ENCODE peak calls at places on chromosome X, in six cellular contexts. One of them, this sample, is unnamed.

GRCh38 chrX:115894087-115894486 is 276.5 kb upstream of the AGTR2 start:
- DNase-seq in fibroblast of the conjunctiva: peak
- DNase-seq in pons: peak
- DNase-seq in left ventricle myocardium inferior: no peak
- DNase-seq in anterior cingulate cortex: peak
- DNase-seq in skeletal muscle cell: no peak
- DNase-seq in this sample: no peak

GRCh38 chrX:2697741-2698294 is 6.7 kb downstream of the CD99 start:
- DNase-seq in fibroblast of the conjunctiva: no peak
- DNase-seq in pons: no peak
- DNase-seq in left ventricle myocardium inferior: no peak
- DNase-seq in anterior cingulate cortex: no peak
- DNase-seq in skeletal muscle cell: no peak
- DNase-seq in this sample: no peak

GRCh38 chrX:118554511-118554910 is 58.9 kb downstream of the DOCK11 start:
- DNase-seq in fibroblast of the conjunctiva: no peak
- DNase-seq in pons: no peak
- DNase-seq in left ventricle myocardium inferior: no peak
- DNase-seq in anterior cingulate cortex: no peak
- DNase-seq in skeletal muscle cell: no peak
- DNase-seq in this sample: no peak

GRCh38 chrX:153774576-153775292 is 6.1 kb upstream of the SRPK3 start:
- DNase-seq in fibroblast of the conjunctiva: no peak
- DNase-seq in pons: no peak
- DNase-seq in left ventricle myocardium inferior: peak
- DNase-seq in anterior cingulate cortex: no peak
- DNase-seq in skeletal muscle cell: no peak
- DNase-seq in this sample: peak

GRCh38 chrX:20530319-20530979 is 263.7 kb upstream of the RPS6KA3 start:
- DNase-seq in fibroblast of the conjunctiva: peak
- DNase-seq in pons: peak
- DNase-seq in left ventricle myocardium inferior: no peak
- DNase-seq in anterior cingulate cortex: no peak
- DNase-seq in skeletal muscle cell: no peak
- DNase-seq in this sample: peak

GRCh38 chrX:43958529-43958928 is 14.7 kb downstream of the NDP start:
- DNase-seq in fibroblast of the conjunctiva: peak
- DNase-seq in pons: peak
- DNase-seq in left ventricle myocardium inferior: no peak
- DNase-seq in anterior cingulate cortex: peak
- DNase-seq in skeletal muscle cell: peak
- DNase-seq in this sample: no peak

GRCh38 chrX:11908371-11908770 is 150.3 kb downstream of the MSL3 start:
- DNase-seq in fibroblast of the conjunctiva: no peak
- DNase-seq in pons: no peak
- DNase-seq in left ventricle myocardium inferior: no peak
- DNase-seq in anterior cingulate cortex: no peak
- DNase-seq in skeletal muscle cell: no peak
- DNase-seq in this sample: no peak

GRCh38 chrX:28223469-28223868 is 242.2 kb upstream of the DCAF8L1 start:
- DNase-seq in fibroblast of the conjunctiva: no peak
- DNase-seq in pons: no peak
- DNase-seq in left ventricle myocardium inferior: no peak
- DNase-seq in anterior cingulate cortex: no peak
- DNase-seq in skeletal muscle cell: no peak
- DNase-seq in this sample: no peak

GRCh38 chrX:17654116-17654515 is 83.2 kb upstream of the SCML1 start:
- DNase-seq in fibroblast of the conjunctiva: no peak
- DNase-seq in pons: no peak
- DNase-seq in left ventricle myocardium inferior: no peak
- DNase-seq in anterior cingulate cortex: no peak
- DNase-seq in skeletal muscle cell: no peak
- DNase-seq in this sample: no peak

GRCh38 chrX:152923599-152923998 is 25.7 kb downstream of the ZNF185 start:
- DNase-seq in fibroblast of the conjunctiva: no peak
- DNase-seq in pons: no peak
- DNase-seq in left ventricle myocardium inferior: no peak
- DNase-seq in anterior cingulate cortex: no peak
- DNase-seq in skeletal muscle cell: no peak
- DNase-seq in this sample: no peak

GRCh38 chrX:83077606-83078005 is 430.5 kb upstream of the POU3F4 start:
- DNase-seq in fibroblast of the conjunctiva: no peak
- DNase-seq in pons: peak
- DNase-seq in left ventricle myocardium inferior: no peak
- DNase-seq in anterior cingulate cortex: peak
- DNase-seq in skeletal muscle cell: no peak
- DNase-seq in this sample: no peak

GRCh38 chrX:9151772-9152307 is 117.9 kb upstream of the FAM9B start:
- DNase-seq in fibroblast of the conjunctiva: no peak
- DNase-seq in pons: no peak
- DNase-seq in left ventricle myocardium inferior: no peak
- DNase-seq in anterior cingulate cortex: no peak
- DNase-seq in skeletal muscle cell: no peak
- DNase-seq in this sample: no peak

GRCh38 chrX:38437093-38437492 is 84.7 kb downstream of the OTC start:
- DNase-seq in fibroblast of the conjunctiva: no peak
- DNase-seq in pons: no peak
- DNase-seq in left ventricle myocardium inferior: no peak
- DNase-seq in anterior cingulate cortex: no peak
- DNase-seq in skeletal muscle cell: no peak
- DNase-seq in this sample: no peak

GRCh38 chrX:18900401-18900976 is 83.4 kb downstream of the PHKA2 start:
- DNase-seq in fibroblast of the conjunctiva: no peak
- DNase-seq in pons: no peak
- DNase-seq in left ventricle myocardium inferior: no peak
- DNase-seq in anterior cingulate cortex: no peak
- DNase-seq in skeletal muscle cell: no peak
- DNase-seq in this sample: no peak

GRCh38 chrX:29468911-29469494 is 746.4 kb upstream of the MAGEB2 start:
- DNase-seq in fibroblast of the conjunctiva: no peak
- DNase-seq in pons: no peak
- DNase-seq in left ventricle myocardium inferior: no peak
- DNase-seq in anterior cingulate cortex: no peak
- DNase-seq in skeletal muscle cell: no peak
- DNase-seq in this sample: no peak

GRCh38 chrX:130110379-130111219 is at the start of gene ELF4:
- DNase-seq in fibroblast of the conjunctiva: no peak
- DNase-seq in pons: no peak
- DNase-seq in left ventricle myocardium inferior: peak
- DNase-seq in anterior cingulate cortex: no peak
- DNase-seq in skeletal muscle cell: no peak
- DNase-seq in this sample: peak

GRCh38 chrX:13607356-13607995 is 38.1 kb downstream of the EGFL6 start:
- DNase-seq in fibroblast of the conjunctiva: no peak
- DNase-seq in pons: no peak
- DNase-seq in left ventricle myocardium inferior: no peak
- DNase-seq in anterior cingulate cortex: no peak
- DNase-seq in skeletal muscle cell: no peak
- DNase-seq in this sample: no peak

GRCh38 chrX:16172391-16172790 is 5.1 kb downstream of the MAGEB17 start:
- DNase-seq in fibroblast of the conjunctiva: no peak
- DNase-seq in pons: no peak
- DNase-seq in left ventricle myocardium inferior: no peak
- DNase-seq in anterior cingulate cortex: no peak
- DNase-seq in skeletal muscle cell: no peak
- DNase-seq in this sample: no peak

GRCh38 chrX:135985123-135985973 is at the start of gene SLC9A6:
- DNase-seq in fibroblast of the conjunctiva: peak
- DNase-seq in pons: peak
- DNase-seq in left ventricle myocardium inferior: peak
- DNase-seq in anterior cingulate cortex: peak
- DNase-seq in skeletal muscle cell: no peak
- DNase-seq in this sample: peak

GRCh38 chrX:49053223-49054072 is 5.4 kb upstream of the CCDC120 start:
- DNase-seq in fibroblast of the conjunctiva: no peak
- DNase-seq in pons: no peak
- DNase-seq in left ventricle myocardium inferior: peak
- DNase-seq in anterior cingulate cortex: no peak
- DNase-seq in skeletal muscle cell: no peak
- DNase-seq in this sample: peak